ENCODE peak calls at places on chromosomes 13 and 19, in five cellular contexts. One of them, this sample, is unnamed.

GRCh38 chr19:46049597-46049996 is 8.8 kb upstream of the IGFL4 start:
- DNase-seq in RCC 7860: no peak
- DNase-seq in A549: no peak
- DNase-seq in body of pancreas: no peak
- DNase-seq in NCI-H2081: no peak
- DNase-seq in this sample: no peak

GRCh38 chr19:2337329-2337707 is 8.8 kb downstream of the SPPL2B start:
- DNase-seq in RCC 7860: no peak
- DNase-seq in A549: no peak
- DNase-seq in body of pancreas: peak; percentile 88
- DNase-seq in NCI-H2081: no peak
- DNase-seq in this sample: peak; percentile 91

GRCh38 chr13:70795484-70795883 is 687.2 kb upstream of the KLHL1 start:
- DNase-seq in RCC 7860: no peak
- DNase-seq in A549: no peak
- DNase-seq in body of pancreas: no peak
- DNase-seq in NCI-H2081: no peak
- DNase-seq in this sample: no peak

GRCh38 chr13:34942732-34943674 is 933 bp downstream of the NBEA start:
- DNase-seq in RCC 7860: no peak
- DNase-seq in A549: peak; percentile 4
- DNase-seq in body of pancreas: peak; percentile 44
- DNase-seq in NCI-H2081: peak; percentile 36
- DNase-seq in this sample: peak; percentile 83

GRCh38 chr19:45117167-45117594 is 24.2 kb downstream of the PPP1R37 start:
- DNase-seq in RCC 7860: no peak
- DNase-seq in A549: no peak
- DNase-seq in body of pancreas: no peak
- DNase-seq in NCI-H2081: no peak
- DNase-seq in this sample: peak; percentile 20

GRCh38 chr19:39818626-39819097 is 15.3 kb downstream of the DYRK1B start:
- DNase-seq in RCC 7860: no peak
- DNase-seq in A549: no peak
- DNase-seq in body of pancreas: no peak
- DNase-seq in NCI-H2081: no peak
- DNase-seq in this sample: no peak

GRCh38 chr19:3324405-3324856 is 42.0 kb upstream of the NFIC start:
- DNase-seq in RCC 7860: peak; percentile 13
- DNase-seq in A549: no peak
- DNase-seq in body of pancreas: peak; percentile 64
- DNase-seq in NCI-H2081: no peak
- DNase-seq in this sample: no peak

GRCh38 chr19:4371898-4372629 is 28.3 kb downstream of the SH3GL1 start:
- DNase-seq in RCC 7860: no peak
- DNase-seq in A549: no peak
- DNase-seq in body of pancreas: no peak
- DNase-seq in NCI-H2081: no peak
- DNase-seq in this sample: no peak

GRCh38 chr19:42942187-42942789 is 5.3 kb upstream of the PSG7 start:
- DNase-seq in RCC 7860: no peak
- DNase-seq in A549: peak; percentile 19
- DNase-seq in body of pancreas: no peak
- DNase-seq in NCI-H2081: no peak
- DNase-seq in this sample: no peak

GRCh38 chr19:13208131-13208963 is 58.1 kb downstream of the IER2 start:
- DNase-seq in RCC 7860: no peak
- DNase-seq in A549: no peak
- DNase-seq in body of pancreas: no peak
- DNase-seq in NCI-H2081: no peak
- DNase-seq in this sample: no peak

GRCh38 chr19:23762884-23763711 is 4.4 kb upstream of the ZNF681 start:
- DNase-seq in RCC 7860: peak; percentile 45
- DNase-seq in A549: no peak
- DNase-seq in body of pancreas: peak; percentile 88
- DNase-seq in NCI-H2081: peak; percentile 42
- DNase-seq in this sample: peak; percentile 94

GRCh38 chr13:51235186-51235585 is 13.0 kb downstream of the FAM124A start:
- DNase-seq in RCC 7860: no peak
- DNase-seq in A549: no peak
- DNase-seq in body of pancreas: no peak
- DNase-seq in NCI-H2081: no peak
- DNase-seq in this sample: no peak

GRCh38 chr19:33311326-33311682 is 9.0 kb upstream of the CEBPA start:
- DNase-seq in RCC 7860: no peak
- DNase-seq in A549: no peak
- DNase-seq in body of pancreas: peak; percentile 58
- DNase-seq in NCI-H2081: no peak
- DNase-seq in this sample: no peak

GRCh38 chr13:77860621-77861020 is 58.0 kb downstream of the EDNRB start:
- DNase-seq in RCC 7860: no peak
- DNase-seq in A549: no peak
- DNase-seq in body of pancreas: no peak
- DNase-seq in NCI-H2081: no peak
- DNase-seq in this sample: no peak

GRCh38 chr19:14054721-14055120 is 7.2 kb downstream of the PALM3 start:
- DNase-seq in RCC 7860: no peak
- DNase-seq in A549: no peak
- DNase-seq in body of pancreas: no peak
- DNase-seq in NCI-H2081: no peak
- DNase-seq in this sample: no peak

GRCh38 chr13:108082481-108082880 is 132.9 kb downstream of the LIG4 start:
- DNase-seq in RCC 7860: no peak
- DNase-seq in A549: no peak
- DNase-seq in body of pancreas: no peak
- DNase-seq in NCI-H2081: no peak
- DNase-seq in this sample: no peak

GRCh38 chr13:68046900-68047299 is 816.8 kb upstream of the PCDH9 start:
- DNase-seq in RCC 7860: no peak
- DNase-seq in A549: no peak
- DNase-seq in body of pancreas: no peak
- DNase-seq in NCI-H2081: no peak
- DNase-seq in this sample: no peak

GRCh38 chr13:85896516-85897450 is 97.6 kb upstream of the SLITRK6 start:
- DNase-seq in RCC 7860: no peak
- DNase-seq in A549: no peak
- DNase-seq in body of pancreas: no peak
- DNase-seq in NCI-H2081: no peak
- DNase-seq in this sample: no peak

GRCh38 chr19:24054044-24054935 is 32.7 kb upstream of the ZNF254 start:
- DNase-seq in RCC 7860: peak; percentile 84
- DNase-seq in A549: peak; percentile 13
- DNase-seq in body of pancreas: no peak
- DNase-seq in NCI-H2081: no peak
- DNase-seq in this sample: no peak

GRCh38 chr13:89966524-89966923 is 1381.0 kb upstream of the MIR17HG start:
- DNase-seq in RCC 7860: no peak
- DNase-seq in A549: no peak
- DNase-seq in body of pancreas: no peak
- DNase-seq in NCI-H2081: no peak
- DNase-seq in this sample: no peak

GRCh38 chr13:76148926-76149325 is 512.8 kb downstream of the LMO7 start:
- DNase-seq in RCC 7860: peak; percentile 9
- DNase-seq in A549: no peak
- DNase-seq in body of pancreas: no peak
- DNase-seq in NCI-H2081: no peak
- DNase-seq in this sample: no peak

GRCh38 chr19:36850646-36851442 is at the start of gene ZNF345:
- DNase-seq in RCC 7860: peak; percentile 73
- DNase-seq in A549: peak; percentile 29
- DNase-seq in body of pancreas: peak; percentile 91
- DNase-seq in NCI-H2081: peak; percentile 84
- DNase-seq in this sample: peak; percentile 98

GRCh38 chr13:40660270-40660669 is 6.2 kb downstream of the FOXO1 start:
- DNase-seq in RCC 7860: no peak
- DNase-seq in A549: no peak
- DNase-seq in body of pancreas: no peak
- DNase-seq in NCI-H2081: no peak
- DNase-seq in this sample: no peak

GRCh38 chr19:29622191-29623070 is 16.3 kb downstream of the POP4 start:
- DNase-seq in RCC 7860: no peak
- DNase-seq in A549: no peak
- DNase-seq in body of pancreas: no peak
- DNase-seq in NCI-H2081: no peak
- DNase-seq in this sample: no peak

GRCh38 chr19:51691122-51692064 is 1.7 kb upstream of the SPACA6 start:
- DNase-seq in RCC 7860: peak; percentile 5
- DNase-seq in A549: no peak
- DNase-seq in body of pancreas: no peak
- DNase-seq in NCI-H2081: no peak
- DNase-seq in this sample: peak; percentile 35

GRCh38 chr19:6683971-6684370 is 14.0 kb upstream of the TNFSF14 start:
- DNase-seq in RCC 7860: no peak
- DNase-seq in A549: no peak
- DNase-seq in body of pancreas: no peak
- DNase-seq in NCI-H2081: no peak
- DNase-seq in this sample: no peak

GRCh38 chr13:95677564-95678386 is 836 bp downstream of the DNAJC3 start:
- DNase-seq in RCC 7860: peak; percentile 7
- DNase-seq in A549: peak; percentile 6
- DNase-seq in body of pancreas: no peak
- DNase-seq in NCI-H2081: no peak
- DNase-seq in this sample: no peak

GRCh38 chr19:29543381-29543780 is 17.6 kb downstream of the VSTM2B start:
- DNase-seq in RCC 7860: no peak
- DNase-seq in A549: no peak
- DNase-seq in body of pancreas: no peak
- DNase-seq in NCI-H2081: no peak
- DNase-seq in this sample: no peak

GRCh38 chr13:20487927-20488326 is 37.7 kb downstream of the CRYL1 start:
- DNase-seq in RCC 7860: no peak
- DNase-seq in A549: no peak
- DNase-seq in body of pancreas: no peak
- DNase-seq in NCI-H2081: no peak
- DNase-seq in this sample: no peak

GRCh38 chr13:114315074-114315785 is 927 bp downstream of the CHAMP1 start:
- DNase-seq in RCC 7860: no peak
- DNase-seq in A549: no peak
- DNase-seq in body of pancreas: no peak
- DNase-seq in NCI-H2081: no peak
- DNase-seq in this sample: no peak

GRCh38 chr19:50244695-50245094 is 41.3 kb downstream of the MYH14 start:
- DNase-seq in RCC 7860: no peak
- DNase-seq in A549: no peak
- DNase-seq in body of pancreas: no peak
- DNase-seq in NCI-H2081: no peak
- DNase-seq in this sample: no peak

GRCh38 chr19:31667106-31667505 is 317.9 kb upstream of the TSHZ3 start:
- DNase-seq in RCC 7860: no peak
- DNase-seq in A549: no peak
- DNase-seq in body of pancreas: no peak
- DNase-seq in NCI-H2081: no peak
- DNase-seq in this sample: no peak

GRCh38 chr19:55261671-55262126 is 2.9 kb upstream of the PPP6R1 start:
- DNase-seq in RCC 7860: no peak
- DNase-seq in A549: no peak
- DNase-seq in body of pancreas: no peak
- DNase-seq in NCI-H2081: no peak
- DNase-seq in this sample: no peak

GRCh38 chr13:85828094-85828684 is 29.0 kb upstream of the SLITRK6 start:
- DNase-seq in RCC 7860: no peak
- DNase-seq in A549: peak; percentile 1
- DNase-seq in body of pancreas: no peak
- DNase-seq in NCI-H2081: no peak
- DNase-seq in this sample: no peak

GRCh38 chr13:32415019-32415418 is 12.9 kb downstream of the N4BP2L1 start:
- DNase-seq in RCC 7860: no peak
- DNase-seq in A549: peak; percentile 8
- DNase-seq in body of pancreas: no peak
- DNase-seq in NCI-H2081: no peak
- DNase-seq in this sample: no peak

GRCh38 chr19:15161028-15161984 is 39.5 kb downstream of the NOTCH3 start:
- DNase-seq in RCC 7860: no peak
- DNase-seq in A549: peak; percentile 55
- DNase-seq in body of pancreas: no peak
- DNase-seq in NCI-H2081: peak; percentile 17
- DNase-seq in this sample: no peak

GRCh38 chr13:98406475-98406874 is 170.4 kb downstream of the STK24 start:
- DNase-seq in RCC 7860: no peak
- DNase-seq in A549: no peak
- DNase-seq in body of pancreas: no peak
- DNase-seq in NCI-H2081: no peak
- DNase-seq in this sample: no peak

GRCh38 chr19:19513671-19514070 is 1.7 kb downstream of the TSSK6 start:
- DNase-seq in RCC 7860: no peak
- DNase-seq in A549: no peak
- DNase-seq in body of pancreas: no peak
- DNase-seq in NCI-H2081: no peak
- DNase-seq in this sample: no peak

This sample was measured in retina.